ENCODE peak calls at places on chromosomes 1 and 21, in five cellular contexts. B is mesendoderm, C is H1, H is neuronal stem cell, V is H9. A is an unnamed sample.

GRCh38 chr1:2857521-2857920 is 56.0 kb upstream of the TTC34 start:
- DNase-seq in B (no peak), C (no peak), H (no peak), V (no peak), A (no peak)

GRCh38 chr1:191320062-191320461 is 838.2 kb upstream of the RGS18 start:
- DNase-seq in B (no peak), C (no peak), H (no peak), V (no peak), A (no peak)

GRCh38 chr1:71980543-71980942 is 301.8 kb downstream of the NEGR1 start:
- DNase-seq in B (no peak), C (no peak), H (no peak), V (no peak), A (no peak)

GRCh38 chr1:9639190-9639589 is 12.3 kb upstream of the PIK3CD start:
- DNase-seq in B (no peak), C (no peak), H (no peak), V (no peak), A (no peak)

GRCh38 chr1:53417003-53417402 is 42.2 kb upstream of the DMRTB1 start:
- DNase-seq in B (peak; percentile 92), C (no peak), H (no peak), V (no peak), A (no peak)

GRCh38 chr1:56502700-56503245 is 76.6 kb downstream of the PLPP3 start:
- DNase-seq in B (no peak), C (no peak), H (no peak), V (no peak), A (peak; percentile 50)

GRCh38 chr1:19725606-19726005 is 60.9 kb downstream of the HTR6 start:
- DNase-seq in B (no peak), C (no peak), H (no peak), V (no peak), A (no peak)

GRCh38 chr1:198848206-198848605 is 209.4 kb downstream of the PTPRC start:
- DNase-seq in B (no peak), C (no peak), H (no peak), V (no peak), A (peak; percentile 10)

GRCh38 chr21:43938751-43939442 is 73.2 kb upstream of the TRAPPC10 start:
- DNase-seq in B (peak; percentile 83), C (peak; percentile 49), H (peak; percentile 71), V (peak; percentile 87), A (peak; percentile 59)

GRCh38 chr1:3393987-3394920 is 60.2 kb upstream of the ARHGEF16 start:
- DNase-seq in B (no peak), C (no peak), H (no peak), V (no peak), A (no peak)

GRCh38 chr1:84379128-84379527 is 19.2 kb upstream of the DNASE2B start:
- DNase-seq in B (no peak), C (no peak), H (no peak), V (no peak), A (peak; percentile 90)

GRCh38 chr1:90475623-90476022 is 241.5 kb downstream of the BARHL2 start:
- DNase-seq in B (peak; percentile 17), C (no peak), H (no peak), V (no peak), A (peak; percentile 1)
- H4K8ac ChIP-seq in B (no peak overlapping the region), C (no peak overlapping the region), H (no peak overlapping the region), V (no peak overlapping the region), A (no peak overlapping the region)

GRCh38 chr1:160652924-160653619 is 6.2 kb upstream of the SLAMF1 start:
- DNase-seq in B (peak; percentile 77), C (no peak), H (no peak), V (no peak), A (no peak)
- H4K8ac ChIP-seq in B (peak overlapping the region; percentile 97), C (no peak overlapping the region), H (no peak overlapping the region), V (no peak overlapping the region), A (no peak overlapping the region)

DNA sequence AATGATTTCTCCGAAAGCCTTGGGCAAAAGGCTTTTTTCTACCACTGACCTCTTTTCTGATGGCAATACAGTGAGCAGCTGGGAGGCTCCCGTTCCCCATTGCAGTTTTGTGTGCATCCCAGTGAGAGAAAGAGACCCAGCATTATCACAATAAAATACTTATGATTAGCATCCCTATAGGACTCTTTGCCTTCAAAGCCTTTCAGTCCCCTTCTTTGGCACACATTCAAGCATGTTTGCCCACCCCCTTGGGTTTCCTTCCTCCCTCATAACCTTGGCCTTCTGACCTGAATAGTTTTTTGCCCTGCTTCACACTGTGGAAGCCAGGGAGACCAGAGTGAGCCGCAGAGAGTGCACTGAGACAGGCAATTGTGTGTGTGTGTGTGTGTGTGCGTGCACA is 13.1 kb upstream of the PLXNA2 start:
- DNase-seq in B (no peak), C (no peak), H (no peak), V (no peak), A (no peak)
- H4K8ac ChIP-seq in B (no peak overlapping the region), C (no peak overlapping the region), H (no peak overlapping the region), V (no peak overlapping the region), A (no peak overlapping the region)

DNA sequence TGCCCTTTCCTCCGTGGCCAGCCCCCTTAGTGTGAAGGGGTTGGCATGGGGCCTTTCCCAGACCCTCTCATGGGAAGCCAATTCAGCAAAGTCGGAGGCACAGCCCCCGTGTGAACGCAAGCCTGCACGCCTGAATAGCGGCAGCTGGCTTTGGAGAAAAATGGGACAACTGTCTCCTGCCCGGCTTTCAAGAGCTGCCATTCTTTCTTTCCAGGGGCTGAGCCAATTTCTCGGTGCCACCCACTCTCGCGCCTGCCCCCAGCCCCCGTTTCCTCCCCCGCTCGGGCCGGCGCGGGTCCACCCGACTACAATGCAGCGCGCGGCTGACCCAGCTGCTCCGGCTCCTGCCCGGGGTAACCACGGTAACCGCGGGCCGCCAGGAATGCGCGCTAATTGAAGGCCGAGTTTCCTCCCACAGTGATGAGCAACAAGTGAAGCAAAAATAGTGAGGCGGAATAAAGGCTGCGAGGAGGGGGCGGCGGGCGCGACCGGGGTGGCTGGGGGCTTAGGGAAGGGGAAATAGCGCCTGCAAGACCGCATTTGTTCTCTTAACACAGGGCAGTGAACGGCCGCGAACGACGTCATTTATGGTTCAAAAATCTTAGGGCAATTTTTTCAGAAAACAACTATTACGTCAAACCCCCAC is 27.8 kb downstream of the ILDR2 start:
- DNase-seq in B (peak; percentile 64), C (no peak), H (peak; percentile 94), V (peak; percentile 58), A (peak; percentile 28)
- H4K8ac ChIP-seq in B (no peak overlapping the region), C (no peak overlapping the region), H (no peak overlapping the region), V (no peak overlapping the region), A (no peak overlapping the region)

GRCh38 chr1:64505232-64505943 is 35.5 kb downstream of the CACHD1 start:
- DNase-seq in B (peak; percentile 93), C (no peak), H (peak; percentile 65), V (peak; percentile 88), A (no peak)
- H4K8ac ChIP-seq in B (no peak overlapping the region), C (peak overlapping the region; percentile 38), H (no peak overlapping the region), V (no peak overlapping the region), A (no peak overlapping the region)

DNA sequence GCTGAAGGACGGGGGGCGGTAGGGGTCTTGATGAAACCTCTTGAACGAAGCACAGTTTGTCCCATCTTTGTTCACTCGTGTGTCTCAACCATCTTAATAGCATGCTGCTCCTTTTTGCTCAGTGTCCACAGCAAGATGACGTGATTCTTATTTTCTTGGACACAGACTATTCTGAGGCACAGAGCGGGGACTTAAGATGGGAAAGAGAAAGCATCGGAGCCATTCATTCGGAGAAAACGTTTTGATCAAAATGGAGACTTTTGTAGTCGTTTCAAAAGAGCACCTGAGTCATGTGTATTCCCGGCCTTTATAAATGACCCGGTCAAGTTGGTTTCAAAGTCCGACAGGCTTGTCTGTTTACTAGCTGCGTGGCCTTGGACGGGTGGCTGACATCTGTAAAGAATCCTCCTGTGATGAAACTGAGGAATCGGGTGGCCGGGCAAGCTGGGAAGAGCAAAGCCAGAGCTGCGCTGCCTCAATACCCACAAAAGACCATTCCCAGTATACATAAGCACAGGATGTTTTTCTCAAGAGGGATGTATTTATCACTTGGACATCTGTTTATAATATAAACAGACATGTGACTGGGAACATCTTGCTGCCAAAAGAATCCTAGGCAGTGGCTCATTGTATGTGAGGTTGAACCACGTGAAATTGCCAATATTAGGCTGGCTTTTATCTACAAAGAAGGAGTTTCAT is 18.5 kb downstream of the ETS2 start:
- DNase-seq in B (no peak), C (no peak), H (no peak), V (no peak), A (peak; percentile 90)
- H4K8ac ChIP-seq in B (no peak overlapping the region), C (no peak overlapping the region), H (no peak overlapping the region), V (no peak overlapping the region), A (peak overlapping the region; percentile 93)

DNA sequence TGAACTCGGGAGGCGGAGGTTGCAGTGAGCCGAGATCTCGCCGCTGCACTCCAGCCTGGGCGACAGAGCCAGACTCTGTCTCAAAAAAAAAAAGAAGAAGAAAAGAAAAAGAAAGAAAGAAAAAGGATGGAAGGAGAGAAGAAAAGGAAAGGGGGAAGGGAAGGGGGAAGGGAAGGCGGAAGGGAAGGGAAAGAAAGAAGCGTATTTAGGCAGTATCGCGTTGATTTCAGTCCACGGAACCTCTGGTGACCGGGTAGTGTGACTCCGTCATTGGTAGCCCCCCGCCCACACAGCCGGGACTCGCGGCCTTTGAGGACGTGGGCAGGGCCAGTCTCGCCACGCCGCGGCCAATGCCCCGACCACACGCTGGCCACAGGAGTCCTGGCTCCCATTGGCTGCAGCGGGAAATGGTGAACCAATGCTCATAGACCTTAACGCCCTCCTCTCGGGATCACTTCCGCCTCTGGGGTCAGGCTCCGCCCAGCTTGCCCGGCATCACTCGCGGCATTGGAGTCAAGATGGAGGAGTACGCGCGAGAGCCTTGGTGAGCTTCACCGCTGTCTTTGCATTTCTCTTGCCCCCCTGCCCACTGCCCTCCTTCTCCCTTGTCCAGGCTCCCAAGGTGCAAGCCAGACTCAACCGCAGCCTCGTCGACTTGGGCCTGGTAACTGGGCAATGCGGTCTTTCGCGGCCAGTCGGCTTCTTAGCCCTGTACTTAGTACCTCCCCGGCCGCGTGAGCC is at the start of gene TIMM17A:
- DNase-seq in B (peak; percentile 99), C (peak; percentile 77), H (peak; percentile 92), V (peak; percentile 97), A (peak; percentile 98)
- H4K8ac ChIP-seq in B (no peak within 1 kb of the TSS), C (peak within 1 kb of the TSS; percentile 93), H (no peak within 1 kb of the TSS), V (peak within 1 kb of the TSS; percentile 2), A (peak within 1 kb of the TSS; percentile 95)

GRCh38 chr1:228937351-228937750 is 202.1 kb downstream of the RHOU start:
- DNase-seq in B (no peak), C (no peak), H (no peak), V (no peak), A (no peak)

GRCh38 chr1:228938248-228938891 is 203.1 kb downstream of the RHOU start:
- DNase-seq in B (peak; percentile 23), C (no peak), H (no peak), V (no peak), A (no peak)

GRCh38 chr1:228936881-228937280 is 201.6 kb downstream of the RHOU start:
- DNase-seq in B (no peak), C (no peak), H (no peak), V (no peak), A (no peak)

GRCh38 chr1:228939001-228939691 is 203.9 kb downstream of the RHOU start:
- DNase-seq in B (no peak), C (no peak), H (no peak), V (no peak), A (no peak)

DNA sequence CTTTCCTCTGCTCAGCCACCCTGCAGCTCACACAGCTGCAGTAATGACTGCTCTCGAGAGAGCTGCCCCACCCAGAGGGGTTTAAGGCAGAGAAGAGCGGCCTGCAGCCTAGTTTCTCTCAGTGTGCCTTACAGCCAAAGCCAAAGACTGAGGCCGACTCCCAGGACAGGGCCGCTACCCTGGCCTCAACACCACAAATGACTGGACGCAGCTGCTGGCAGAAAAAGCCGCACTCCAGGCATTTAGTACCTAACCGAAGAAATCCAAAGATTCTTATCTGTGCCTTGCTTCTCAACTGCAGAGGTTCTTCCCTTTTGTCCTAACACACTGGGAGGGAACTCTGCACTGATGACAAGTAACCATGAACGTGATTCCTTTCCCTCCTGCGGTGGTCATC is 202.6 kb downstream of the RHOU start:
- DNase-seq in B (peak; percentile 64), C (no peak), H (no peak), V (no peak), A (no peak)
- H4K8ac ChIP-seq in B (no peak overlapping the region), C (no peak overlapping the region), H (no peak overlapping the region), V (no peak overlapping the region), A (no peak overlapping the region)

A was measured in IMR-90.